ENCODE peak calls at places on chromosomes 13 and 19, in seven cellular contexts. X, E, W, B, L, Z and R are unnamed samples.

GRCh38 chr13:113192902-113193301 is 15.6 kb downstream of the PCID2 start:
- DNase-seq in X (no peak), E (no peak), W (peak; percentile 69), B (no peak), L (no peak), Z (no peak), R (no peak)

GRCh38 chr19:16824658-16825311 is 4.4 kb upstream of the SIN3B start:
- DNase-seq in X (no peak), E (no peak), W (peak; percentile 19), B (no peak), L (no peak), Z (no peak), R (peak; percentile 51)

GRCh38 chr13:98142427-98143156 is at the start of gene FARP1:
- DNase-seq in X (no peak), E (peak; percentile 36), W (peak; percentile 79), B (peak; percentile 54), L (no peak), Z (no peak), R (peak; percentile 69)

GRCh38 chr13:22107549-22107948 is 436.7 kb downstream of the FGF9 start:
- DNase-seq in X (no peak), E (no peak), W (peak; percentile 78), B (no peak), L (no peak), Z (no peak), R (peak; percentile 52)

GRCh38 chr19:10701955-10702307 is 692 bp downstream of the QTRT1 start:
- DNase-seq in X (peak; percentile 14), E (no peak), W (peak; percentile 32), B (no peak), L (no peak), Z (no peak), R (no peak)

GRCh38 chr13:80012281-80012680 is 328.6 kb downstream of the SPRY2 start:
- DNase-seq in X (no peak), E (no peak), W (peak; percentile 26), B (no peak), L (no peak), Z (no peak), R (peak; percentile 69)

GRCh38 chr19:35822579-35822978 is 9.9 kb upstream of the PRODH2 start:
- DNase-seq in X (no peak), E (no peak), W (no peak), B (no peak), L (no peak), Z (no peak), R (no peak)

GRCh38 chr19:42089772-42090171 is 13.8 kb downstream of the ZNF574 start:
- DNase-seq in X (no peak), E (no peak), W (no peak), B (no peak), L (no peak), Z (no peak), R (no peak)

GRCh38 chr19:15129856-15130580 is 22.8 kb downstream of the SYDE1 start:
- DNase-seq in X (no peak), E (no peak), W (peak; percentile 92), B (peak; percentile 32), L (no peak), Z (no peak), R (no peak)

GRCh38 chr13:113722921-113723320 is 36.1 kb upstream of the TMEM255B start:
- DNase-seq in X (no peak), E (no peak), W (no peak), B (no peak), L (no peak), Z (no peak), R (no peak)

GRCh38 chr19:56105090-56105701 is 15.9 kb downstream of the ZNF787 start:
- DNase-seq in X (peak; percentile 34), E (no peak), W (peak; percentile 49), B (peak; percentile 32), L (no peak), Z (no peak), R (peak; percentile 43)

GRCh38 chr13:29852464-29853054 is 2.1 kb upstream of the UBL3 start:
- DNase-seq in X (no peak), E (no peak), W (no peak), B (no peak), L (no peak), Z (no peak), R (no peak)

GRCh38 chr19:10870955-10871603 is at the start of gene CARM1:
- DNase-seq in X (peak; percentile 99), E (peak; percentile 100), W (peak; percentile 99), B (peak; percentile 98), L (peak; percentile 100), Z (peak; percentile 72), R (peak; percentile 99)

GRCh38 chr19:30783212-30783611 is 411.0 kb downstream of the ZNF536 start:
- DNase-seq in X (no peak), E (no peak), W (no peak), B (no peak), L (no peak), Z (no peak), R (no peak)

GRCh38 chr13:97849305-97849704 is 104.2 kb upstream of the IPO5 start:
- DNase-seq in X (no peak), E (no peak), W (peak; percentile 75), B (no peak), L (no peak), Z (no peak), R (peak; percentile 15)

GRCh38 chr19:10420444-10421239 is at the start of gene PDE4A:
- DNase-seq in X (no peak), E (no peak), W (peak; percentile 33), B (peak; percentile 84), L (no peak), Z (no peak), R (no peak)

GRCh38 chr19:28943651-28944050 is 269.3 kb downstream of the UQCRFS1 start:
- DNase-seq in X (no peak), E (no peak), W (no peak), B (no peak), L (no peak), Z (no peak), R (no peak)

GRCh38 chr13:111152836-111153235 is 37.7 kb downstream of the ARHGEF7 start:
- DNase-seq in X (no peak), E (no peak), W (no peak), B (no peak), L (no peak), Z (no peak), R (no peak)

GRCh38 chr13:50128406-50129048 is 113.3 kb downstream of the KCNRG start:
- DNase-seq in X (no peak), E (no peak), W (no peak), B (peak; percentile 51), L (no peak), Z (no peak), R (no peak)

GRCh38 chr13:84430441-84430840 is 548.2 kb upstream of the SLITRK1 start:
- DNase-seq in X (no peak), E (no peak), W (no peak), B (no peak), L (no peak), Z (no peak), R (no peak)

GRCh38 chr19:54436031-54436523 is 12.9 kb upstream of the LENG8 start:
- DNase-seq in X (no peak), E (no peak), W (no peak), B (no peak), L (no peak), Z (no peak), R (no peak)

GRCh38 chr19:46180701-46181385 is 32.8 kb downstream of the IGFL2 start:
- DNase-seq in X (no peak), E (no peak), W (peak; percentile 82), B (no peak), L (no peak), Z (no peak), R (peak; percentile 95)